ENCODE peak calls at places on chromosome 2, in seven cellular contexts. P is A549, Z is PC-3, S is MM.1S, D is Peyer's patch, N is tibial artery, V is AG04449. A is an unnamed sample.

GRCh38 chr2:138727956-138728355 is 52.2 kb downstream of the NXPH2 start:
- DNase-seq in P (no peak), D (no peak), S (no peak), V (no peak), N (no peak), Z (peak), A (no peak)

GRCh38 chr2:219358170-219359075 is 25.9 kb upstream of the RESP18 start:
- DNase-seq in Z (no peak), D (no peak), P (no peak), V (no peak), S (no peak), N (no peak), A (no peak)

GRCh38 chr2:163345795-163346573 is 389.8 kb downstream of the FIGN start:
- DNase-seq in V (no peak), S (peak), N (no peak), P (peak), Z (peak), D (no peak), A (no peak)

GRCh38 chr2:120395686-120396518 is 50.0 kb downstream of the INHBB start:
- DNase-seq in P (peak), Z (peak), D (no peak), S (no peak), V (no peak), N (peak), A (no peak)

GRCh38 chr2:20917724-20918572 is 95.0 kb upstream of the LDAH start:
- DNase-seq in D (no peak), V (no peak), P (no peak), N (no peak), Z (peak), S (no peak), A (no peak)

GRCh38 chr2:144156736-144157645 is 362.9 kb downstream of the ZEB2 start:
- DNase-seq in P (no peak), Z (no peak), N (no peak), S (no peak), V (no peak), D (no peak), A (no peak)

GRCh38 chr2:201432551-201433388 is 18.5 kb downstream of the TRAK2 start:
- DNase-seq in S (no peak), N (no peak), D (no peak), V (no peak), Z (no peak), P (no peak), A (no peak)

GRCh38 chr2:210287301-210287700 is 27.7 kb downstream of the MYL1 start:
- DNase-seq in N (no peak), V (no peak), Z (no peak), D (no peak), P (no peak), S (no peak), A (no peak)

GRCh38 chr2:3587432-3587831 is 7.5 kb upstream of the COLEC11 start:
- DNase-seq in P (peak), V (no peak), N (no peak), S (no peak), Z (peak), D (no peak), A (no peak)

GRCh38 chr2:196985524-196986183 is 59.1 kb upstream of the PGAP1 start:
- DNase-seq in D (no peak), Z (no peak), N (no peak), V (no peak), P (no peak), S (no peak), A (no peak)

GRCh38 chr2:166057363-166058169 is 70.3 kb downstream of the SCN1A start:
- DNase-seq in D (no peak), N (no peak), P (peak), S (peak), Z (peak), V (no peak), A (no peak)
- TF ChIP-seq CTCF in D (peak), N (peak), P (peak), S (peak), Z (peak), V (peak), A (peak)

GRCh38 chr2:68291317-68291716 is 28.4 kb downstream of the CNRIP1 start:
- DNase-seq in S (no peak), V (no peak), Z (no peak), N (no peak), D (no peak), P (no peak), A (no peak)

GRCh38 chr2:68293024-68293423 is 26.7 kb downstream of the CNRIP1 start:
- DNase-seq in S (no peak), N (no peak), V (no peak), Z (no peak), D (no peak), P (no peak), A (no peak)

GRCh38 chr2:68294187-68294586 is 25.6 kb downstream of the CNRIP1 start:
- DNase-seq in Z (no peak), D (no peak), V (no peak), S (no peak), N (no peak), P (no peak), A (no peak)

GRCh38 chr2:68290825-68291224 is 28.9 kb downstream of the CNRIP1 start:
- DNase-seq in S (peak), P (no peak), D (no peak), N (no peak), V (no peak), Z (no peak), A (no peak)

GRCh38 chr2:68292108-68292710 is 27.5 kb downstream of the CNRIP1 start:
- DNase-seq in D (no peak), P (peak), S (peak), N (no peak), Z (peak), V (no peak), A (no peak)
- TF ChIP-seq CTCF in D (peak), P (peak), S (peak), N (peak), Z (peak), V (peak), A (peak)

DNA sequence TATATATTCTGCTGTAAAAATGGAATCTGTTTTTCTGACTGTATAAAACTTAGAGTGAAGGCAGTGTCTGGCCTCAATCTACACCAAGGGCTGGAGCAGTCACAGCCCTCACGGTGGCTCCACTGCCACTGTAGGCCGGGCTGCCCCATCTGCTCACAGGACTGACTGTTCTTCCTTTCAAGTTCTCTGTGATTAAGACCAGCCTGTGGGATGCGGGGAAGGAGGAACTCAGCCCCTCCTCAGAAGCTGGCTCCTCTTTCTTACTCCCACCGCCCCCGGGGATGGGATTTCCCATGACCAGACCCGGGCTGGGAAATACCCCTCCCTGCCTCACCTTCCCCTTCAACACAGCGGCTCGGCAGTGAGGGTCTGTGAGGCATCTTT is 106.0 kb downstream of the COPS8 start:
- DNase-seq in P (no peak), D (no peak), S (no peak), N (no peak), Z (no peak), V (no peak), A (no peak)
- TF ChIP-seq CTCF in P (no peak), D (no peak), S (no peak), N (no peak), Z (no peak), V (no peak), A (no peak)

GRCh38 chr2:34365512-34365911 is 766.4 kb upstream of the FAM98A start:
- DNase-seq in Z (no peak), V (no peak), S (no peak), P (no peak), D (no peak), N (no peak), A (no peak)

GRCh38 chr2:34368304-34368703 is 769.2 kb upstream of the FAM98A start:
- DNase-seq in V (no peak), Z (no peak), N (no peak), P (no peak), D (no peak), S (no peak), A (no peak)

DNA sequence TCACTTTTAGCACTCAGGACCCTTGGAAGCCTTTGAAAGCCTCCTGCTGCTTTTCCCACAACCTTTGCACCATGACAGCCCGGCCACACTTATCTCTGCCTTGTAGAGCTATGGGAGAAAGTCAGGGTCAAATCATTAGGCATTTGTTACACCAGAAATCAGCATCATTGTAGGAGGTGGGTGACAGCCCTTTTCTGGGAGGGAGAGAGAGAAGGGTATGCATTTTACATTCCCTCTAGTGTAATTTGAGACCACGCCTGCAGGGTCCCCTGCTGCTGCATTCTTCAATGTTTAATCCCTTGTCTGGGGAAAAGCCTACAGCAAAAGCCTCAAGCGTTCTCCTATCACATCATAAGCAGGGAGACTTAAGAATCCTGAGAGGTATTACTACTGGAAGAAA is 766.8 kb upstream of the FAM98A start:
- DNase-seq in D (no peak), Z (no peak), V (no peak), N (no peak), P (no peak), S (no peak), A (no peak)
- TF ChIP-seq CTCF in D (no peak), Z (no peak), V (no peak), N (no peak), P (no peak), S (no peak), A (peak)

DNA sequence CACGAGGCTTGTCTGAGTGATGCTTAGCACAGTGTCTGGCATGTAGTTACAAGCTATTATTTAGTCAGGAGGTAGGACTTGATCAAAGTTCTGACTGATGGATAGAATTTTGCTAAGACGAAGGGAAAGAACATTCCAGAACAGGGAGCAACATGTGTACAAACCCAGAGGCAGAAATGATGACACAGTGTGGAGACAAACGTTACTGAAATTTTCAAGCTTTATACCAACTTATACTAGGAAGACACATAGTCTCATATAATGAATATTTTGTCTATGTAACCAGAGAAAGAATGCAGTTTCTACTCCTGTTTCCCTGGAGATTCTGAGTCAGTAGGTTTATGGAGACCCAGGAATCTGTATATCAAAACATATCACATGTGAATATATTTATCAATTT is 123.4 kb downstream of the FAM124B start:
- DNase-seq in Z (no peak), N (no peak), V (peak), P (no peak), S (no peak), D (no peak), A (no peak)
- TF ChIP-seq CTCF in Z (no peak), N (no peak), V (peak), P (no peak), S (no peak), D (no peak), A (no peak)

GRCh38 chr2:165778653-165779451 is 15.2 kb downstream of the GALNT3 start:
- DNase-seq in D (no peak), V (no peak), Z (peak), N (no peak), S (peak), P (peak), A (no peak)
- TF ChIP-seq CTCF in D (peak), V (peak), Z (peak), N (no peak), S (peak), P (peak), A (peak)

GRCh38 chr2:235030126-235030525 is 78.3 kb downstream of the SH3BP4 start:
- DNase-seq in N (no peak), S (no peak), Z (no peak), V (no peak), P (no peak), D (no peak), A (no peak)

GRCh38 chr2:235030936-235031335 is 79.1 kb downstream of the SH3BP4 start:
- DNase-seq in S (no peak), P (no peak), Z (no peak), V (no peak), D (no peak), N (no peak), A (no peak)

GRCh38 chr2:235032949-235033348 is 81.1 kb downstream of the SH3BP4 start:
- DNase-seq in P (no peak), N (peak), V (no peak), Z (no peak), D (no peak), S (no peak), A (no peak)

GRCh38 chr2:235032466-235032865 is 80.6 kb downstream of the SH3BP4 start:
- DNase-seq in N (peak), S (no peak), P (no peak), D (no peak), Z (no peak), V (no peak), A (no peak)

GRCh38 chr2:235031686-235032373 is 80.0 kb downstream of the SH3BP4 start:
- DNase-seq in S (no peak), D (no peak), P (no peak), Z (no peak), V (no peak), N (no peak), A (no peak)
- TF ChIP-seq CTCF in S (no peak), D (no peak), P (no peak), Z (no peak), V (no peak), N (no peak), A (no peak)